ENCODE peak calls at places on chromosomes 5 and 9, in five cellular contexts. T is adrenal gland; A is HL-60; K is astrocyte of the spinal cord; X is CD8-positive, alpha-beta T cell. Q is an unnamed sample.
A peak's percentile ranks its signal among the peaks of the same experiment; 100 is the strongest.

GRCh38 chr5:2722901-2723300 is 28.6 kb downstream of the IRX2 start:
- DNase-seq in K (no peak), T (peak; percentile 9), A (no peak), X (no peak), Q (no peak)

GRCh38 chr5:73694089-73694488 is 68.1 kb downstream of the ARHGEF28 start:
- DNase-seq in T (no peak), A (no peak), K (no peak), X (no peak), Q (no peak)

GRCh38 chr5:137564475-137564961 is 65.4 kb upstream of the SPOCK1 start:
- DNase-seq in T (no peak), X (no peak), A (no peak), K (peak; percentile 5), Q (no peak)

GRCh38 chr5:169637085-169637855 is at the start of gene DOCK2:
- DNase-seq in T (peak; percentile 48), X (peak; percentile 79), K (no peak), A (peak; percentile 92), Q (no peak)

GRCh38 chr5:148640471-148640870 is 13.9 kb downstream of the HTR4 start:
- DNase-seq in X (no peak), A (no peak), K (no peak), T (no peak), Q (no peak)

GRCh38 chr5:96080557-96080956 is 118.9 kb upstream of the ELL2 start:
- DNase-seq in T (no peak), K (peak; percentile 63), A (no peak), X (no peak), Q (peak; percentile 86)

GRCh38 chr5:81164466-81164865 is 68.7 kb upstream of the CKMT2 start:
- DNase-seq in X (no peak), A (no peak), K (peak; percentile 22), T (no peak), Q (no peak)

GRCh38 chr5:51387854-51388320 is 4.6 kb downstream of the ISL1 start:
- DNase-seq in T (no peak), A (no peak), X (no peak), K (no peak), Q (no peak)

GRCh38 chr5:138563340-138564118 is 11.7 kb downstream of the HSPA9 start:
- DNase-seq in T (no peak), X (no peak), K (no peak), A (no peak), Q (no peak)

GRCh38 chr5:83744851-83745250 is 24.2 kb upstream of the HAPLN1 start:
- DNase-seq in T (no peak), X (no peak), K (peak; percentile 16), A (peak; percentile 75), Q (no peak)

GRCh38 chr5:120803282-120803681 is 339.2 kb downstream of the PRR16 start:
- DNase-seq in A (no peak), T (no peak), X (no peak), K (peak; percentile 49), Q (peak; percentile 53)

GRCh38 chr9:131585375-131585774 is 40.1 kb downstream of the PRRT1B start:
- DNase-seq in A (peak; percentile 94), K (no peak), X (peak; percentile 78), T (no peak), Q (no peak)

GRCh38 chr5:55232985-55233928 is at the start of gene CCNO:
- DNase-seq in X (peak; percentile 69), T (peak; percentile 76), A (peak; percentile 29), K (peak; percentile 73), Q (peak; percentile 86)

GRCh38 chr5:99543841-99544240 is 615.0 kb upstream of the CHD1 start:
- DNase-seq in X (no peak), T (no peak), A (no peak), K (peak; percentile 18), Q (no peak)

GRCh38 chr9:18676501-18676900 is 202.5 kb downstream of the ADAMTSL1 start:
- DNase-seq in K (no peak), T (no peak), X (no peak), A (no peak), Q (no peak)

GRCh38 chr9:127877566-127877998 is at the start of gene AK1:
- DNase-seq in X (no peak), A (no peak), K (peak; percentile 51), T (peak; percentile 82), Q (peak; percentile 55)

GRCh38 chr5:124524552-124525232 is 221.7 kb downstream of the ZNF608 start:
- DNase-seq in A (no peak), K (no peak), T (no peak), X (no peak), Q (no peak)

GRCh38 chr5:76190356-76190755 is 107.2 kb downstream of the SV2C start:
- DNase-seq in T (no peak), X (no peak), A (no peak), K (no peak), Q (no peak)

GRCh38 chr5:116671211-116671736 is 96.7 kb upstream of the SEMA6A start:
- DNase-seq in K (no peak), T (no peak), A (no peak), X (no peak), Q (no peak)

GRCh38 chr5:11181940-11182339 is 420.9 kb upstream of the DAP start:
- DNase-seq in X (no peak), T (no peak), K (no peak), A (no peak), Q (no peak)

GRCh38 chr5:11182441-11183080 is 421.5 kb upstream of the DAP start:
- DNase-seq in X (no peak), K (peak; percentile 61), T (peak; percentile 29), A (peak; percentile 18), Q (peak; percentile 4)

GRCh38 chr5:11177993-11178711 is 417.1 kb upstream of the DAP start:
- DNase-seq in A (no peak), K (no peak), X (no peak), T (no peak), Q (no peak)

GRCh38 chr5:11180890-11181289 is 419.9 kb upstream of the DAP start:
- DNase-seq in T (no peak), K (no peak), A (no peak), X (no peak), Q (no peak)
- H3K4me3 ChIP-seq in T (no peak overlapping the region), K (no peak overlapping the region), A (no peak overlapping the region), X (no peak overlapping the region), Q (no peak overlapping the region)

DNA sequence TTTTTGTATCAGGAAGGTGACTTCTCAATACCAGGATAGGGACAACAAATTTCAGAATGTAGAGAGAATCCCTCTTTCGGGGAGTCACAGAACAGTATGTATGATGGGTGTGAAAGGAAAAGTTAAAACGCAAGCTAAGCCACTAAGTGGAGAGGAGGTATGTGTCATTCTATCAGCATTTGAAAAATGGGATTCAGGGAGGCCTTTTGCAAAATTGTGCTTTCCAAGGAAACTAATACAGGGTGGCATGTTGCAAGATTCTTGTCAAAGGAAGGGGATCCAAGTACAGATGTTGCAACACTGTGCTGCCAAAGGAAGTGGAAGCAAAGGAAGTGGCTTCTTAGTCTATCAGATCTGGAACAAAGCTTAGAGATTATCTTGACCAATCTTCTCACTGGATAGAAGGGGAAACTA is 12.6 kb upstream of the TNIP1 start:
- DNase-seq in T (peak; percentile 60), K (peak; percentile 79), X (no peak), A (peak; percentile 60), Q (peak; percentile 96)
- H3K4me3 ChIP-seq in T (no peak overlapping the region), K (no peak overlapping the region), X (no peak overlapping the region), A (no peak overlapping the region), Q (no peak overlapping the region)

DNA sequence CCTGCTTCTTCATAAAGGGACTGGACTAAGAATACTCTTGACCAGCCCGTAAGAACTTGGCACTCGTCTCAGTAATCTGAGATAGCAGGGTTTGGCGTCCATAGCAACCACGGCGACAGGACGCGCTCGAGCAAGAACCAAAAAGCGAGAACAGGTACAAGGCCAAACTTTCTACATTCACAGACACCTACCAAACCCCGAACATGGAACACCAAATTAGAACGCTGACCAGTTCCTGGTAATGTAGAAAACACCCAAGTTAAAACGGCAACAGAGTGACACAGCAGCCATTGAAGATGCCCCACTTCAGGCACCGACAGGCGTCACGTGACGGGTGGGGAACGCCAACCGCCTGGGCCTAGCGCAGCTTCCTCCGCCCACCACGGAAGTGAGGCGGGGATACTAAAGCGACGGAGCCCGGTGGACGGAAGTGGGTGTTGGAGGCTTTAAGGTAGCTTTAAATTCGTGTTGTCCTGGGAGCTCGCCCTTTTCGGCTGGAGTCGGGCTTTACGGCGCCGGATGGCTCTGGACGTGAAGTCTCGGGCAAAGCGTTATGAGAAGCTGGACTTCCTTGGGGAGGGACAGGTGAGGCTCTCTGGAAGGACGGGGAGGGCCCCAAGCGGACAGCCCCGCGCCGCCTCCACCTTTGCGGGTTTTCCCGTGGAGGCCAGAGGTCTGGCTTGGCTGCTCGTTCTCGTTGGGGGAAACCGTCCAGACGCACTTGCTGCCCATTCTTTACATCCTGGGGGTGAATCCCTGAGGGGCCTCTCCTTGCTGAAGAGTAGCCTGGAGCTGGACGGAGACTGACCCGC is at the start of gene CDK7:
- DNase-seq in T (peak; percentile 96), K (peak; percentile 94), A (peak; percentile 83), X (peak; percentile 92), Q (peak; percentile 92)
- H3K4me3 ChIP-seq in T (peak within 1 kb of the TSS; percentile 85), K (peak within 1 kb of the TSS; percentile 98), A (peak within 1 kb of the TSS; percentile 80), X (peak within 1 kb of the TSS; percentile 71), Q (peak within 1 kb of the TSS; percentile 66)

DNA sequence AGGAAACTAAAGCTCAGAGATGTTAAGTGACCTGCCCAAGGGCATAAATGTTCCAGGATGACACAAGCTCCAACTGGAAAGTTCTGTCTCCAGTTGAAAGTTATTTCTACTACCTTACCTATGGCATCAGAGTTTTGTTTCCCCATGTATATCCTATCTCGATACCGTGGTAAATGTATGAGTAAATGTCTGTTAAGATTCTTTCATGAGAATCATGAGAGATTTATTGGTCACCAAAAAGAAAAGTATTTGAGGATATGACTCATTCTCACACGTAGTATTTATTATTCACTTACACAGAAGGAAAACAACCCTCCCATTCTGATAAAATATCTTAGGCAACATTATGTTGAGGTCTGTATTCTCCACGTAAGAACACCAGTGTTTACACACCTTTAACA is 11.1 kb upstream of the SHOC1 start:
- DNase-seq in A (no peak), T (no peak), K (peak; percentile 57), X (no peak), Q (peak; percentile 35)
- H3K4me3 ChIP-seq in A (no peak overlapping the region), T (no peak overlapping the region), K (no peak overlapping the region), X (no peak overlapping the region), Q (no peak overlapping the region)

GRCh38 chr9:130336027-130336595 is 70.6 kb downstream of the HMCN2 start:
- DNase-seq in T (no peak), X (no peak), K (no peak), A (no peak), Q (no peak)

GRCh38 chr9:130336885-130337284 is 71.3 kb downstream of the HMCN2 start:
- DNase-seq in X (no peak), K (no peak), A (no peak), T (no peak), Q (no peak)

GRCh38 chr9:130339306-130339705 is 73.7 kb downstream of the HMCN2 start:
- DNase-seq in K (no peak), T (no peak), A (no peak), X (no peak), Q (no peak)

GRCh38 chr9:130337784-130338380 is 72.3 kb downstream of the HMCN2 start:
- DNase-seq in K (no peak), A (no peak), X (no peak), T (no peak), Q (no peak)

DNA sequence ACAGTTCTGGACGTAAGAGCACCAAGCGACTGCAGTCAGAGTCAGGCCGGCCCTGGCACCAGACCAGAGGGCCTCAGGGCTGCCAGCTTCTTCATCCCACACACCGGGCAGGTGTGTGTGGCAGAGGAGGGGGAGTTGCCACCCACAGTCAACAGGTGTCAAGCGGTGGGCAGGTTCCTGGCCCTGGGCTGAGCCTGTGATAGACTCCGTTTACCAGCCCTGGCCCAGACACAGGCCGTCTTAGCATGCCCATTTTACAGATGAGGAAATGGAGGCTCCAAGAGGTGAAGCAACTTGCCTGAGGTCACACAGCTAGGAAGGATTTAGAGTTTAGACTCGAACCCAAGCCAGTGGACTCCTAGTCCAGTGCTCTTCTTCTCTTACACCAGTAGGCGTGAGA is 71.8 kb downstream of the HMCN2 start:
- DNase-seq in T (no peak), X (no peak), K (no peak), A (no peak), Q (no peak)
- H3K4me3 ChIP-seq in T (no peak overlapping the region), X (no peak overlapping the region), K (no peak overlapping the region), A (no peak overlapping the region), Q (no peak overlapping the region)

Q was measured in foreskin fibroblast.